ENCODE peak calls at places on chromosomes 11 and 22, in four cellular contexts. K is colonic mucosa, V is mucosa of descending colon, Z is cardiac fibroblast. T is an unnamed sample.

GRCh38 chr11:112880454-112880853 is 80.8 kb upstream of the NCAM1 start:
- DNase-seq in K (no peak), V (no peak), Z (no peak), T (no peak)

GRCh38 chr11:131683666-131684065 is 313.3 kb downstream of the NTM start:
- DNase-seq in K (no peak), V (no peak), Z (no peak), T (peak)

GRCh38 chr22:37462983-37463382 is 23.2 kb downstream of the MFNG start:
- DNase-seq in K (no peak), V (peak), Z (peak), T (no peak)

GRCh38 chr11:9750551-9750950 is 86.7 kb downstream of the SWAP70 start:
- DNase-seq in K (no peak), V (no peak), Z (no peak), T (no peak)

GRCh38 chr22:23826510-23827350 is 12.1 kb downstream of the DERL3 start:
- DNase-seq in K (no peak), V (no peak), Z (peak), T (no peak)

GRCh38 chr11:32302826-32303225 is 132.5 kb downstream of the WT1 start:
- DNase-seq in K (no peak), V (no peak), Z (no peak), T (no peak)

GRCh38 chr22:40462195-40462988 is 92.0 kb downstream of the SGSM3 start:
- DNase-seq in K (no peak), V (peak), Z (no peak), T (no peak)

GRCh38 chr11:44619931-44620725 is 54.7 kb downstream of the CD82 start:
- DNase-seq in K (peak), V (no peak), Z (no peak), T (peak)

GRCh38 chr11:66889974-66890373 is 33.1 kb downstream of the LRFN4 start:
- DNase-seq in K (no peak), V (no peak), Z (no peak), T (no peak)

GRCh38 chr11:27205269-27205668 is 157.7 kb downstream of the CCDC34 start:
- DNase-seq in K (peak), V (peak), Z (no peak), T (no peak)

GRCh38 chr11:128902515-128903066 is 11.4 kb downstream of the KCNJ5 start:
- DNase-seq in K (no peak), V (no peak), Z (no peak), T (no peak)

GRCh38 chr22:28771195-28771791 is 1.2 kb upstream of the CCDC117 start:
- DNase-seq in K (no peak), V (no peak), Z (no peak), T (no peak)

DNA sequence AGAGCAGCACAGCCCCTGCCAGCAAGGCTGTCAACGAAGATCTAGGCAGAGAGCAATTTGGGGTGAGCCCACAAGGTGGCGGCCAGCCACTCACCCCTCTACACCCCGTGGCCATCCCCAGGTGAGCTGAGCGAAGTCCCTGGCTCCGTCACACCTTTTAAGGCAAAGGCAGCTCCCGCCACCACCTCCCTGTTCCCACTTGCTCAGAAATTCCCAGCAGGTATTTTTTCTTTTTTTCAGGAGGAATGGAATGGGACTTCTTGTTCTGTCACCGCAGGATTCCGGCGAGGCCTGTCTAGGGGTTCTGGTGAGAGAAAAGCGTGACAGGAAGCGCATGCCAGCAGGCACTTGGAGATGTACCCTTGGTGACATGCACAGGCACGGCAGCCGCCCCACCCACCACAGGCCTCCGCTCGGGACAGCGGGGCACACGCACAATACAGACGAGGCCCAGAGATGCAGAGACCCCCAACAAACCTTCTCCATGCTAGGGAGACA is 10.0 kb downstream of the RPL3 start:
- DNase-seq in K (no peak), V (no peak), Z (no peak), T (no peak)
- TF ChIP-seq CTCF in K (no peak), V (no peak), Z (peak), T (peak)

GRCh38 chr11:115518983-115519382 is 14.8 kb upstream of the CADM1 start:
- DNase-seq in K (no peak), V (no peak), Z (no peak), T (no peak)

DNA sequence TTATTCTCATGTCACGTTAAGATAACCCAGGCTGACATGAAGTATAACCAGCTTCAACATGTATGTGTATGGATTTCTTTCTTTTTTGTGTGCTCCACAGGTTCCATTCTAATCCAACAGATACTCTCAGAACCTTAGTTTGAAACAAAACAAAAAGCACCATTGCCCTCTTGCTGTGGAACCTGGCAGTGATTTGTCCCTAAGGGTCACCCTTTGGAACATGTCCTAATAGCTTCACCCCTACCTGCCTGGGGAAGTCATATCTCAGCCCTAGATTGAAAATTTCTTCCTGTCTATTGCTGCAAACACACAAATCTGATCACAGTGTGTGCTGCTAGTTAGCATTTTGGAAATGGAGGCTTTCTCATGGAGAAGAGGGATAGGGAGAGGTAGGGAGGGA is 11.4 kb upstream of the CADM1 start:
- DNase-seq in K (no peak), V (no peak), Z (no peak), T (no peak)
- TF ChIP-seq CTCF in K (no peak), V (no peak), Z (no peak), T (no peak)

DNA sequence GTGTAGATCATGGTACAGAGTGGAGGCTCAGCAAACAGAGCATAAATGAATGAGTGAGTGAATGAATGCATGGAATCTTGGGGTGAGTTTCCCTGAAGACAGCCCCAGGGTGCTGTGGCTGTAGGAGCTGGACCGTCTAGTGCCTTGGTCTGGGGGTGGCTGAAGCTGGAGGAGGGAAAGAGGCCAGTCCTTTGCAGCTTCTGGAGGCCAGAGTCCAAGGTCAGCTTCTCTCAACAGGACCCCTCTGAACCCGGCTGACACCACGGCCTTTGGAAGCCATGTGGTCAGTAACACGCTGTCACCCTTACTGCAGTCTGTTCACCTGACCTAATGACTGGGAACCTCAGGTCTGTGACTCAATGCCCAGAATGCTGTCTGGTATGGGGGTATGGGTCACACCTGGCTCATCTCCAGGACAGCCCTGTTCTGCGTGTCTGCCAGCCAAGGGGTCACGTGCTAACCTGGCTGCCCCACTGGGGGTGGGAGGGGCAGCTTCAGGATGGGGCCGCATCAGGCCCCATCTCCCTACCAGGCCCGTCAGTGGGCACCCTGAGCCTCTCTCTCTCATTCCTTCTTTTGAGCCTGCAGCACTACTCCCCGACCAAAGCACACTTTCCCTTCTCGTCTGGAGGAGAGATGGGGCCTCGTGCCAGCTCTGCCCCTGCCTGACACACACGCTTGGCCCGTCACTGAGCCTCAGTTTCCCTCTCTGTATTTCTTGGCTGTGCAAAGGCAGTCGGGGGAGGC is 24.1 kb upstream of the CHKA start:
- DNase-seq in K (no peak), V (peak), Z (no peak), T (no peak)
- TF ChIP-seq CTCF in K (no peak), V (no peak), Z (no peak), T (no peak)

DNA sequence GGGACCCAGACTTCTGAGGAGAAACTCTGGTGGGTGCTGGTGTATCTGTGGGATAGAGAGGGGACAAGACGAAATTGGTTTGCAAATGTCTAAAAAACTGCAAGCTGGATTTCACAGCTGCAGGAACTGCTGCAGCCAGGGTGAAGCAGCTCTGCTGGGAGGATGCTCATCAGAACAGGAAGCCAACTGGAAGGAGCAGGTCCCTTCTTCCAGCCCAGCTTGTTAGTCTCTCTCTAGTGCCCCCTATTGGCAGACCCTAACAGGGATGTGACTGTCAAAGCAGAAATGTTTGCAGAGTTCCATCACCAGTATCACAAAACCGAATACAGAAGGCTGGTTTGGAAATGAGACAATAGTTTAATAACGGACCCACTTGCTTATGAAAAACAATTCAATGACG is 74.8 kb upstream of the SLC22A12 start:
- DNase-seq in K (peak), V (peak), Z (no peak), T (no peak)
- TF ChIP-seq CTCF in K (no peak), V (no peak), Z (peak), T (peak)

DNA sequence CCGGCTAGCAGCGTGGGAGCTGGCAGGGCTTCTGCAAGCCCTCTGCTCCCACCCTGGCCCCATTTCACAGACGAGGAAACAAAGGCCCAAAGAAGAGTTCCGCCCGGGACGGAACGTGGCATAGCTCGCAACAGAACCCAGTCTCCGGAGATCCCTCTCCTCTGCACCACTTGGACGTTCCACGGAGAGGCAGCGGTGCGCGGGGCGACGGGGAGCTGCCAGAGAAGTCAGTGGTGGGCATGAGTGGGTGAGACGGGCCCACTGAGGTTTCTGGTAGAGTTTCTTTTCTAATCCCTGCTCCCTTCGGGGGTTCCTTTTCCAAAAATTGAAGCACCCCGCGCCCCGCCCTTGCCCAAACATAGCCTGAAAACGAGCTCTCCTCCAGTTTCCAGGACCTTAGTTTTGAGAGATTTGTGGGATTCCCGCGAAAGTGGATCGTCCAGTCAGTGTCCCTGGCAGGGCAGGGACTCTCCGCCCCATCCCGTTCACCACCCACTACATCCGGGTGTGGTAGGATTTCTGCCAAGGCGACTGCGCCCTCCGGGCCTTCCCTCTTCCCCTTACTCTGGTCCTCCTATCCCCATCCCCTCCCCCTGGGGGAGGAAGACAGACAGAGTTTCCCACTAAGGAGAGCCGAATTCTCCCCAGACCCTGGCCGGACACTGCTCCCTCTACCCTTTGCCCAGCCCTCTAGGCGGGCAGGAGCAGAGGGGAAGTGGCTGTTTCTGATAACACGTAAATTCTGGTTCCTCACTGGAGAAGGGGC is 764 bp upstream of the NECTIN1 start:
- DNase-seq in K (peak), V (peak), Z (peak), T (no peak)
- TF ChIP-seq CTCF in K (peak), V (no peak), Z (no peak), T (peak)

T was measured in osteocyte.